ENCODE peak calls at places on chromosomes 13 and 19, in nine cellular contexts. R, Q, H, E, J, D, V, L and U are unnamed samples.

GRCh38 chr13:100300708-100301107 is 211.8 kb downstream of the PCCA start:
- DNase-seq in R (no peak), Q (no peak), H (no peak), E (no peak), J (no peak), D (no peak), V (no peak), L (no peak), U (no peak)

GRCh38 chr13:107252428-107252827 is 684.5 kb upstream of the ARGLU1 start:
- DNase-seq in R (no peak), Q (no peak), H (no peak), E (no peak), J (no peak), D (no peak), V (no peak), L (no peak), U (no peak)

GRCh38 chr13:34371645-34372044 is 553.7 kb downstream of the RFC3 start:
- DNase-seq in R (no peak), Q (no peak), H (no peak), E (no peak), J (no peak), D (no peak), V (no peak), L (peak), U (no peak)

GRCh38 chr13:37412271-37412683 is 186.3 kb downstream of the POSTN start:
- DNase-seq in R (no peak), Q (no peak), H (no peak), E (no peak), J (no peak), D (no peak), V (no peak), L (no peak), U (no peak)

GRCh38 chr19:21603431-21604153 is 98.2 kb downstream of the ZNF429 start:
- DNase-seq in R (no peak), Q (no peak), H (no peak), E (no peak), J (no peak), D (no peak), V (no peak), L (no peak), U (no peak)

GRCh38 chr13:23455401-23456185 is 22.1 kb upstream of the SACS start:
- DNase-seq in R (no peak), Q (no peak), H (no peak), E (no peak), J (no peak), D (no peak), V (no peak), L (no peak), U (no peak)

GRCh38 chr13:99086869-99087129 is 108.9 kb upstream of the DOCK9 start:
- DNase-seq in R (no peak), Q (no peak), H (peak), E (peak), J (no peak), D (no peak), V (no peak), L (no peak), U (peak)

GRCh38 chr19:38163419-38164290 is 60.4 kb downstream of the DPF1 start:
- DNase-seq in R (no peak), Q (no peak), H (no peak), E (no peak), J (no peak), D (no peak), V (no peak), L (no peak), U (no peak)

GRCh38 chr13:45490068-45490467 is 25.3 kb downstream of the COG3 start:
- DNase-seq in R (no peak), Q (no peak), H (peak), E (no peak), J (no peak), D (no peak), V (no peak), L (no peak), U (no peak)

GRCh38 chr13:73394066-73394465 is 335.3 kb downstream of the KLF5 start:
- DNase-seq in R (no peak), Q (no peak), H (no peak), E (no peak), J (no peak), D (no peak), V (no peak), L (no peak), U (no peak)

GRCh38 chr19:48648134-48648533 is 2.1 kb upstream of the CA11 start:
- DNase-seq in R (no peak), Q (no peak), H (no peak), E (no peak), J (no peak), D (no peak), V (no peak), L (no peak), U (no peak)

GRCh38 chr13:101627556-101627943 is 175.1 kb downstream of the ITGBL1 start:
- DNase-seq in R (no peak), Q (no peak), H (no peak), E (no peak), J (no peak), D (no peak), V (no peak), L (no peak), U (peak)